ENCODE peak calls at places on chromosomes 7 and 10, in four cellular contexts. One of them, this sample, is unnamed.

GRCh38 chr10:129656642-129657041 is 189.6 kb downstream of the MGMT start:
- DNase-seq in NCI-H446 treated with DMSO at 0.1 percent for 48 hours: no peak
- DNase-seq in SHP77: no peak
- DNase-seq in KBM-7: no peak
- DNase-seq in this sample: no peak

GRCh38 chr7:156073366-156074052 is 261.2 kb upstream of the SHH start:
- DNase-seq in NCI-H446 treated with DMSO at 0.1 percent for 48 hours: no peak
- DNase-seq in SHP77: no peak
- DNase-seq in KBM-7: no peak
- DNase-seq in this sample: no peak

GRCh38 chr10:61197022-61197421 is 253.0 kb upstream of the RHOBTB1 start:
- DNase-seq in NCI-H446 treated with DMSO at 0.1 percent for 48 hours: peak; percentile 54
- DNase-seq in SHP77: no peak
- DNase-seq in KBM-7: no peak
- DNase-seq in this sample: no peak

GRCh38 chr10:116099031-116099430 is 174.0 kb downstream of the GFRA1 start:
- DNase-seq in NCI-H446 treated with DMSO at 0.1 percent for 48 hours: no peak
- DNase-seq in SHP77: no peak
- DNase-seq in KBM-7: no peak
- DNase-seq in this sample: no peak

GRCh38 chr10:126060232-126060935 is 164.0 kb downstream of the FANK1 start:
- DNase-seq in NCI-H446 treated with DMSO at 0.1 percent for 48 hours: no peak
- DNase-seq in SHP77: no peak
- DNase-seq in KBM-7: no peak
- DNase-seq in this sample: no peak

GRCh38 chr7:37247881-37248280 is 200.8 kb downstream of the ELMO1 start:
- DNase-seq in NCI-H446 treated with DMSO at 0.1 percent for 48 hours: no peak
- DNase-seq in SHP77: no peak
- DNase-seq in KBM-7: no peak
- DNase-seq in this sample: no peak

GRCh38 chr10:71727429-71728217 is 8.0 kb upstream of the C10orf105 start:
- DNase-seq in NCI-H446 treated with DMSO at 0.1 percent for 48 hours: no peak
- DNase-seq in SHP77: no peak
- DNase-seq in KBM-7: peak; percentile 93
- DNase-seq in this sample: peak; percentile 73

GRCh38 chr10:71713135-71714040 is 6.2 kb downstream of the C10orf105 start:
- DNase-seq in NCI-H446 treated with DMSO at 0.1 percent for 48 hours: no peak
- DNase-seq in SHP77: no peak
- DNase-seq in KBM-7: peak; percentile 79
- DNase-seq in this sample: no peak

GRCh38 chr7:78185149-78185745 is 386.7 kb downstream of the PHTF2 start:
- DNase-seq in NCI-H446 treated with DMSO at 0.1 percent for 48 hours: no peak
- DNase-seq in SHP77: no peak
- DNase-seq in KBM-7: no peak
- DNase-seq in this sample: no peak

GRCh38 chr7:101018271-101019167 is 1.4 kb upstream of the MUC17 start:
- DNase-seq in NCI-H446 treated with DMSO at 0.1 percent for 48 hours: no peak
- DNase-seq in SHP77: no peak
- DNase-seq in KBM-7: no peak
- DNase-seq in this sample: no peak

GRCh38 chr7:1269336-1269890 is 36.7 kb downstream of the UNCX start:
- DNase-seq in NCI-H446 treated with DMSO at 0.1 percent for 48 hours: no peak
- DNase-seq in SHP77: no peak
- DNase-seq in KBM-7: no peak
- DNase-seq in this sample: no peak

GRCh38 chr10:71431945-71432905 is 35.5 kb downstream of the CDH23 start:
- DNase-seq in NCI-H446 treated with DMSO at 0.1 percent for 48 hours: no peak
- DNase-seq in SHP77: no peak
- DNase-seq in KBM-7: no peak
- DNase-seq in this sample: no peak

GRCh38 chr10:3755440-3756359 is 29.3 kb downstream of the KLF6 start:
- DNase-seq in NCI-H446 treated with DMSO at 0.1 percent for 48 hours: no peak
- DNase-seq in SHP77: no peak
- DNase-seq in KBM-7: no peak
- DNase-seq in this sample: no peak

GRCh38 chr10:90179696-90180407 is 478.5 kb downstream of the KIF20B start:
- DNase-seq in NCI-H446 treated with DMSO at 0.1 percent for 48 hours: no peak
- DNase-seq in SHP77: no peak
- DNase-seq in KBM-7: no peak
- DNase-seq in this sample: no peak

GRCh38 chr10:50607526-50607925 is 16.2 kb downstream of the SGMS1 start:
- DNase-seq in NCI-H446 treated with DMSO at 0.1 percent for 48 hours: no peak
- DNase-seq in SHP77: no peak
- DNase-seq in KBM-7: no peak
- DNase-seq in this sample: no peak

GRCh38 chr7:100632951-100633717 is 8.2 kb downstream of the TFR2 start:
- DNase-seq in NCI-H446 treated with DMSO at 0.1 percent for 48 hours: no peak
- DNase-seq in SHP77: no peak
- DNase-seq in KBM-7: peak; percentile 71
- DNase-seq in this sample: no peak

GRCh38 chr10:48792687-48793096 is 108.0 kb downstream of the WDFY4 start:
- DNase-seq in NCI-H446 treated with DMSO at 0.1 percent for 48 hours: peak; percentile 8
- DNase-seq in SHP77: no peak
- DNase-seq in KBM-7: peak; percentile 66
- DNase-seq in this sample: no peak

GRCh38 chr10:79034271-79034876 is 34.4 kb upstream of the ZMIZ1 start:
- DNase-seq in NCI-H446 treated with DMSO at 0.1 percent for 48 hours: no peak
- DNase-seq in SHP77: no peak
- DNase-seq in KBM-7: no peak
- DNase-seq in this sample: no peak

GRCh38 chr10:113425596-113425995 is 127.3 kb upstream of the HABP2 start:
- DNase-seq in NCI-H446 treated with DMSO at 0.1 percent for 48 hours: no peak
- DNase-seq in SHP77: peak; percentile 22
- DNase-seq in KBM-7: no peak
- DNase-seq in this sample: peak; percentile 32

GRCh38 chr7:36216063-36216684 is 63.1 kb downstream of the EEPD1 start:
- DNase-seq in NCI-H446 treated with DMSO at 0.1 percent for 48 hours: no peak
- DNase-seq in SHP77: no peak
- DNase-seq in KBM-7: no peak
- DNase-seq in this sample: no peak

GRCh38 chr7:100678291-100678984 is 4.9 kb downstream of the GNB2 start:
- DNase-seq in NCI-H446 treated with DMSO at 0.1 percent for 48 hours: no peak
- DNase-seq in SHP77: no peak
- DNase-seq in KBM-7: no peak
- DNase-seq in this sample: no peak

This sample was measured in NCI-H2029.